ENCODE peak calls at places on chromosome 4, in five cellular contexts. One of them, this sample, is unnamed.

GRCh38 chr4:53863731-53864130 is 200.7 kb downstream of the CHIC2 start:
- DNase-seq in fibroblast of lung: peak
- DNase-seq in kidney tubule cell: no peak
- DNase-seq in H9: no peak
- DNase-seq in RPMI7951: peak
- DNase-seq in this sample: no peak

GRCh38 chr4:53558061-53558801 is 33.1 kb downstream of the LNX1 start:
- DNase-seq in RPMI7951: peak
- DNase-seq in kidney tubule cell: peak
- DNase-seq in fibroblast of lung: no peak
- DNase-seq in H9: no peak
- DNase-seq in this sample: no peak

GRCh38 chr4:113442821-113443220 is 318.7 kb downstream of the CAMK2D start:
- DNase-seq in H9: no peak
- DNase-seq in kidney tubule cell: no peak
- DNase-seq in fibroblast of lung: no peak
- DNase-seq in RPMI7951: no peak
- DNase-seq in this sample: no peak

GRCh38 chr4:91684955-91685354 is 618.8 kb upstream of the GRID2 start:
- DNase-seq in kidney tubule cell: no peak
- DNase-seq in RPMI7951: no peak
- DNase-seq in H9: no peak
- DNase-seq in fibroblast of lung: no peak
- DNase-seq in this sample: no peak

GRCh38 chr4:1192091-1192492 is 19.7 kb upstream of the SPON2 start:
- DNase-seq in kidney tubule cell: peak
- DNase-seq in RPMI7951: peak
- DNase-seq in fibroblast of lung: peak
- DNase-seq in H9: no peak
- DNase-seq in this sample: no peak

GRCh38 chr4:186782302-186782701 is 58.6 kb upstream of the FAT1 start:
- DNase-seq in H9: no peak
- DNase-seq in RPMI7951: no peak
- DNase-seq in kidney tubule cell: no peak
- DNase-seq in fibroblast of lung: no peak
- DNase-seq in this sample: no peak

GRCh38 chr4:93063325-93063724 is 759.6 kb downstream of the GRID2 start:
- DNase-seq in RPMI7951: no peak
- DNase-seq in H9: no peak
- DNase-seq in fibroblast of lung: no peak
- DNase-seq in kidney tubule cell: no peak
- DNase-seq in this sample: no peak

GRCh38 chr4:48960988-48961635 is 25.0 kb upstream of the CWH43 start:
- DNase-seq in RPMI7951: no peak
- DNase-seq in fibroblast of lung: no peak
- DNase-seq in kidney tubule cell: peak
- DNase-seq in H9: no peak
- DNase-seq in this sample: no peak

GRCh38 chr4:182085051-182085480 is 158.1 kb upstream of the TENM3 start:
- DNase-seq in kidney tubule cell: peak
- DNase-seq in fibroblast of lung: no peak
- DNase-seq in RPMI7951: peak
- DNase-seq in H9: no peak
- DNase-seq in this sample: peak